ENCODE peak calls at places on chromosomes 11 and 22, in six cellular contexts. E is naive B cell; H is NCI-H1092; L is stimulated activated CD4-positive, alpha-beta T cell treated with anti-CD3 and anti-CD28 coated beads, TNF-alpha, amount 100 ng/mL, for 48 hours; A is CD8-positive, alpha-beta memory T cell; X is germinal center. V is an unnamed sample.

GRCh38 chr11:78789365-78789764 is 214.7 kb upstream of the NARS2 start:
- DNase-seq in X (no peak), A (no peak), E (no peak), H (no peak), L (no peak), V (no peak)

GRCh38 chr22:39302431-39302960 is 16.9 kb downstream of the RPL3 start:
- DNase-seq in H (no peak), L (no peak), E (no peak), X (no peak), A (no peak), V (no peak)

GRCh38 chr11:253886-254270 is 17.1 kb downstream of the PSMD13 start:
- DNase-seq in H (no peak), A (no peak), L (no peak), X (no peak), E (no peak), V (no peak)

GRCh38 chr11:121488641-121489040 is 35.9 kb upstream of the SORL1-AS1 start:
- DNase-seq in A (no peak), L (no peak), H (no peak), E (no peak), X (no peak), V (no peak)

GRCh38 chr11:72751293-72752087 is 718 bp downstream of the ARAP1 start:
- DNase-seq in A (no peak), X (no peak), H (no peak), E (no peak), L (no peak), V (no peak)

GRCh38 chr11:46672381-46672839 is 28.0 kb downstream of the ARHGAP1 start:
- DNase-seq in H (no peak), X (no peak), L (no peak), E (no peak), A (no peak), V (no peak)

GRCh38 chr11:122604626-122605025 is 50.9 kb upstream of the UBASH3B start:
- DNase-seq in E (no peak), L (no peak), A (no peak), H (no peak), X (no peak), V (no peak)

GRCh38 chr11:93849751-93850584 is 450 bp downstream of the VSTM5 start:
- DNase-seq in H (peak; percentile 61), L (no peak), X (no peak), E (no peak), A (no peak), V (no peak)

GRCh38 chr11:67302571-67303131 is 679 bp upstream of the SSH3 start:
- DNase-seq in E (no peak), A (no peak), L (no peak), X (no peak), H (no peak), V (no peak)

GRCh38 chr22:41561335-41561734 is 525 bp downstream of the CSDC2 start:
- DNase-seq in E (no peak), H (no peak), X (no peak), A (no peak), L (no peak), V (no peak)

GRCh38 chr11:35419713-35420333 is 465 bp upstream of the SLC1A2 start:
- DNase-seq in A (no peak), L (no peak), E (no peak), X (no peak), H (no peak), V (no peak)

GRCh38 chr22:36937319-36938027 is 24.0 kb downstream of the CSF2RB start:
- DNase-seq in X (no peak), H (no peak), E (no peak), L (no peak), A (no peak), V (no peak)

GRCh38 chr11:35087648-35088047 is 51.3 kb upstream of the CD44 start:
- DNase-seq in X (no peak), H (no peak), L (no peak), E (no peak), A (no peak), V (no peak)

GRCh38 chr11:12746593-12747097 is 72.4 kb downstream of the TEAD1 start:
- DNase-seq in E (no peak), A (no peak), L (no peak), X (no peak), H (peak; percentile 91), V (peak; percentile 85)

GRCh38 chr11:111797145-111797581 is 31.0 kb upstream of the PPP2R1B start:
- DNase-seq in H (no peak), E (peak; percentile 48), L (no peak), A (no peak), X (peak; percentile 13), V (peak; percentile 89)

GRCh38 chr11:110471315-110471714 is 41.6 kb downstream of the FDX1 start:
- DNase-seq in X (no peak), L (no peak), H (no peak), A (no peak), E (no peak), V (no peak)

V was measured in DMS 273 treated with DMSO at 0.1 percent for 48 hours.